ENCODE peak calls at places on chromosomes 3 and 15, in four cellular contexts. O, Q, H and X are unnamed samples.
A peak's percentile ranks its signal among the peaks of the same experiment; 100 is the strongest.

GRCh38 chr3:193665370-193665989 is 72.5 kb downstream of the OPA1 start:
- DNase-seq in H (no peak), Q (peak; percentile 20), O (no peak), X (no peak)

GRCh38 chr3:40873934-40874699 is 325.2 kb upstream of the CTNNB1 start:
- DNase-seq in Q (no peak), H (no peak), O (no peak), X (no peak)

GRCh38 chr3:67524046-67524445 is 130.4 kb downstream of the SUCLG2 start:
- DNase-seq in O (no peak), Q (no peak), H (no peak), X (no peak)

GRCh38 chr15:52078876-52079700 is 33.5 kb downstream of the BCL2L10 start:
- DNase-seq in H (no peak), O (peak; percentile 88), Q (peak; percentile 54), X (no peak)

GRCh38 chr15:32122013-32122412 is 91.7 kb downstream of the CHRNA7 start:
- DNase-seq in H (no peak), Q (no peak), O (no peak), X (no peak)

GRCh38 chr15:57865294-57865693 is 158.8 kb downstream of the POLR2M start:
- DNase-seq in Q (no peak), O (no peak), H (no peak), X (no peak)

GRCh38 chr3:73546961-73547360 is 77.8 kb downstream of the PDZRN3 start:
- DNase-seq in H (no peak), O (no peak), Q (no peak), X (no peak)

GRCh38 chr3:18443670-18444596 is 18.8 kb upstream of the SATB1 start:
- DNase-seq in O (peak; percentile 71), Q (no peak), H (no peak), X (peak; percentile 91)

GRCh38 chr15:50307799-50308198 is 42.3 kb upstream of the HDC start:
- DNase-seq in H (no peak), Q (no peak), O (no peak), X (no peak)

GRCh38 chr3:23920151-23920655 is 3.3 kb downstream of the RPL15 start:
- DNase-seq in Q (no peak), O (no peak), H (no peak), X (no peak)

GRCh38 chr3:149129326-149130123 is at the start of gene HPS3:
- DNase-seq in O (peak; percentile 95), Q (peak; percentile 88), H (peak; percentile 76), X (peak; percentile 94)

GRCh38 chr3:122322095-122323075 is 2.7 kb upstream of the CSTA start:
- DNase-seq in Q (no peak), O (no peak), H (no peak), X (no peak)

GRCh38 chr15:31554261-31554660 is 227.6 kb downstream of the KLF13 start:
- DNase-seq in O (no peak), H (no peak), Q (no peak), X (no peak)